ENCODE peak calls at places on chromosomes 16 and 17, in seven cellular contexts. C is T-cell; M is HTR-8/SVneo; Z is stimulated activated CD8-positive, alpha-beta memory T cell treated with anti-CD3 and anti-CD28 coated beads, Interleukin-4, amount 100 ng/mL, for 48 hours; N is GF-D8; J is NCI-H460; H is MG63. G is an unnamed sample.

GRCh38 chr16:74651841-74652240 is 14.8 kb downstream of the RFWD3 start:
- DNase-seq in H (no peak), M (no peak), N (no peak), J (no peak), C (no peak), Z (no peak), G (no peak)

GRCh38 chr16:84990782-84991181 is 20.6 kb downstream of the ZDHHC7 start:
- DNase-seq in H (no peak), J (no peak), Z (no peak), N (no peak), M (no peak), C (no peak), G (no peak)

GRCh38 chr16:58053682-58054005 is 28.1 kb downstream of the MMP15 start:
- DNase-seq in N (no peak), H (no peak), M (no peak), Z (no peak), J (no peak), C (no peak), G (no peak)

GRCh38 chr17:81863123-81863675 is 2.9 kb upstream of the P4HB start:
- DNase-seq in J (no peak), Z (no peak), M (no peak), C (no peak), N (peak), H (no peak), G (no peak)

GRCh38 chr17:61453563-61453962 is 1.3 kb downstream of the TBX4 start:
- DNase-seq in J (no peak), H (no peak), M (no peak), Z (no peak), N (no peak), C (no peak), G (no peak)

GRCh38 chr17:31134526-31134925 is 39.7 kb downstream of the NF1 start:
- DNase-seq in Z (no peak), J (no peak), C (no peak), M (no peak), N (no peak), H (no peak), G (peak)

GRCh38 chr17:59830007-59830630 is 62.6 kb downstream of the TUBD1 start:
- DNase-seq in C (no peak), H (peak), J (no peak), Z (peak), N (no peak), M (no peak), G (no peak)

GRCh38 chr17:80703109-80703508 is 158.5 kb downstream of the RPTOR start:
- DNase-seq in Z (no peak), N (no peak), H (no peak), M (no peak), J (no peak), C (peak), G (no peak)

GRCh38 chr16:76345093-76345735 is 68.0 kb downstream of the CNTNAP4 start:
- DNase-seq in N (no peak), M (no peak), C (no peak), J (no peak), H (peak), Z (no peak), G (no peak)

GRCh38 chr16:1790261-1790610 is 3.3 kb downstream of the IGFALS start:
- DNase-seq in N (no peak), M (no peak), J (no peak), C (no peak), Z (no peak), H (no peak), G (no peak)

GRCh38 chr17:27379863-27380533 is 76.2 kb upstream of the KSR1 start:
- DNase-seq in H (peak), Z (no peak), M (no peak), C (no peak), J (peak), N (no peak), G (peak)

GRCh38 chr17:78263063-78263735 is 31.8 kb downstream of the TMEM235 start:
- DNase-seq in M (no peak), J (no peak), Z (no peak), H (no peak), C (no peak), N (peak), G (no peak)

GRCh38 chr17:34276826-34277225 is 6.8 kb downstream of the CCL7 start:
- DNase-seq in C (no peak), H (no peak), J (no peak), N (no peak), M (no peak), Z (no peak), G (no peak)

GRCh38 chr16:81928975-81929374 is 82.3 kb downstream of the SDR42E1 start:
- DNase-seq in Z (peak), N (no peak), H (peak), M (no peak), J (no peak), C (no peak), G (no peak)

GRCh38 chr16:11361751-11362742 is 16.8 kb downstream of the RMI2 start:
- DNase-seq in H (peak), M (no peak), C (peak), J (no peak), N (peak), Z (peak), G (no peak)

GRCh38 chr16:31072540-31073072 is 1.4 kb downstream of the ZNF668 start:
- DNase-seq in J (peak), Z (peak), C (no peak), H (peak), N (no peak), M (no peak), G (no peak)

GRCh38 chr17:50785942-50786570 is 18.7 kb upstream of the ANKRD40CL start:
- DNase-seq in H (peak), M (no peak), C (no peak), N (no peak), Z (no peak), J (no peak), G (no peak)

G was measured in foreskin melanocyte.